ENCODE peak calls at places on chromosomes 7 and 10, in eight cellular contexts. B is cardiac fibroblast, V is brain microvascular endothelial cell, R is RCC 7860, K is BJ, E is HFF-Myc, N is NCI-H1092, H is amniotic stem cell. A is an unnamed sample.

GRCh38 chr7:33243319-33243881 is 114.0 kb downstream of the BBS9 start:
- DNase-seq in E (no peak), B (peak; percentile 81), K (no peak), R (peak; percentile 31), N (peak; percentile 45), H (peak; percentile 36), V (peak; percentile 26), A (peak; percentile 31)

GRCh38 chr10:34507217-34507616 is 307.9 kb downstream of the PARD3 start:
- DNase-seq in B (no peak), K (no peak), R (no peak), N (peak; percentile 62), E (no peak), V (no peak), H (no peak), A (no peak)

GRCh38 chr10:129768437-129769355 is 195.4 kb downstream of the EBF3 start:
- DNase-seq in N (no peak), B (no peak), E (no peak), V (no peak), H (no peak), K (no peak), R (no peak), A (no peak)

GRCh38 chr10:44935201-44935960 is 24.2 kb upstream of the RASSF4 start:
- DNase-seq in H (peak; percentile 39), K (peak; percentile 35), V (peak; percentile 72), B (peak; percentile 90), E (no peak), R (peak; percentile 90), N (no peak), A (peak; percentile 66)

GRCh38 chr7:34357946-34358345 is 300.1 kb upstream of the NPSR1 start:
- DNase-seq in N (no peak), V (no peak), K (no peak), B (no peak), E (no peak), H (no peak), R (no peak), A (no peak)

GRCh38 chr10:89458289-89458688 is 43.9 kb downstream of the IFIT5 start:
- DNase-seq in H (no peak), V (peak; percentile 34), E (peak; percentile 33), N (no peak), K (peak; percentile 38), R (peak; percentile 52), B (peak; percentile 82), A (peak; percentile 60)

GRCh38 chr7:49580000-49580399 is 193.4 kb upstream of the VWC2 start:
- DNase-seq in K (no peak), N (no peak), E (no peak), R (no peak), V (no peak), H (no peak), B (no peak), A (no peak)

GRCh38 chr7:74012842-74013249 is 15.1 kb upstream of the ELN start:
- DNase-seq in H (no peak), B (no peak), K (no peak), E (no peak), N (no peak), R (no peak), V (peak; percentile 46), A (no peak)

GRCh38 chr7:33982425-33982786 is 77.1 kb downstream of the BMPER start:
- DNase-seq in E (peak; percentile 59), B (peak; percentile 60), V (peak; percentile 78), N (no peak), H (peak; percentile 12), K (no peak), R (peak; percentile 59), A (no peak)

GRCh38 chr7:74481458-74482324 is 28.0 kb downstream of the GTF2IRD1 start:
- DNase-seq in V (peak; percentile 20), N (no peak), R (peak; percentile 59), H (no peak), K (no peak), E (no peak), B (peak; percentile 24), A (no peak)

GRCh38 chr10:88897019-88897853 is 17.2 kb downstream of the STAMBPL1 start:
- DNase-seq in R (peak; percentile 82), E (no peak), N (no peak), V (no peak), K (no peak), H (no peak), B (no peak), A (no peak)

GRCh38 chr7:155818154-155818819 is 6.0 kb upstream of the SHH start:
- DNase-seq in V (no peak), B (no peak), K (no peak), N (no peak), R (no peak), E (no peak), H (no peak), A (no peak)

GRCh38 chr10:114282526-114282925 is 43.5 kb downstream of the VWA2 start:
- DNase-seq in N (no peak), V (no peak), H (no peak), E (no peak), B (no peak), R (no peak), K (no peak), A (no peak)

GRCh38 chr7:32890553-32891045 is 961 bp downstream of the KBTBD2 start:
- DNase-seq in E (no peak), H (peak; percentile 28), K (no peak), N (peak; percentile 38), B (peak; percentile 85), V (peak; percentile 62), R (no peak), A (no peak)

GRCh38 chr10:101906586-101907183 is 63.1 kb upstream of the KCNIP2 start:
- DNase-seq in V (no peak), H (no peak), R (no peak), E (no peak), N (no peak), B (no peak), K (no peak), A (no peak)

GRCh38 chr7:70786076-70786475 is 345.9 kb upstream of the GALNT17 start:
- DNase-seq in E (no peak), N (no peak), H (no peak), K (no peak), R (no peak), B (no peak), V (no peak), A (no peak)

GRCh38 chr7:83677180-83677866 is 28.4 kb upstream of the SEMA3E start:
- DNase-seq in R (peak; percentile 43), V (peak; percentile 97), K (peak; percentile 54), B (peak; percentile 81), N (no peak), H (peak; percentile 84), E (peak; percentile 93), A (peak; percentile 90)

GRCh38 chr7:47884675-47885074 is 63.6 kb downstream of the PKD1L1 start:
- DNase-seq in H (no peak), N (no peak), R (no peak), B (no peak), E (no peak), V (no peak), K (no peak), A (no peak)

A was measured in non-pigmented ciliary epithelial cell.